ENCODE peak calls at places on chromosomes 13 and 19, in ten cellular contexts. J is stomach, X is erythroblast, H is uterus, B is right lobe of liver, M is heart left ventricle, Z is A549, L is GM12891, S is IMR-90, W is esophagus squamous epithelium. A is an unnamed sample.
A peak's percentile ranks its signal among the peaks of the same experiment; 100 is the strongest.

GRCh38 chr19:4391701-4392543 is 8.4 kb downstream of the SH3GL1 start:
- DNase-seq in Z (no peak), X (no peak), M (peak; percentile 68), J (no peak), W (no peak), S (peak; percentile 91), L (no peak), B (peak; percentile 56), H (peak; percentile 76), A (no peak)

GRCh38 chr19:43425567-43426392 is 11.1 kb downstream of the TEX101 start:
- DNase-seq in S (peak; percentile 18), X (no peak), B (peak; percentile 55), M (no peak), L (no peak), J (peak; percentile 90), Z (peak; percentile 35), W (no peak), H (no peak), A (no peak)

GRCh38 chr19:33108161-33108560 is 23.8 kb upstream of the WDR88 start:
- DNase-seq in Z (no peak), X (no peak), L (no peak), M (no peak), J (no peak), H (no peak), S (no peak), B (no peak), W (no peak), A (no peak)

GRCh38 chr13:103067751-103068563 is 1.7 kb upstream of the SLC10A2 start:
- DNase-seq in X (no peak), Z (no peak), M (no peak), W (no peak), L (no peak), B (no peak), J (no peak), S (no peak), H (no peak), A (no peak)

GRCh38 chr19:5255602-5256231 is 84.9 kb downstream of the PTPRS start:
- DNase-seq in H (no peak), S (no peak), Z (no peak), J (no peak), X (no peak), B (no peak), W (no peak), M (no peak), L (no peak), A (no peak)

GRCh38 chr19:18197941-18198340 is 4.9 kb downstream of the MPV17L2 start:
- DNase-seq in Z (no peak), H (no peak), M (no peak), X (no peak), L (no peak), W (no peak), J (no peak), S (no peak), B (no peak), A (no peak)

GRCh38 chr13:44331446-44331845 is 42.2 kb upstream of the SERP2 start:
- DNase-seq in S (no peak), H (no peak), J (no peak), B (no peak), Z (no peak), W (no peak), L (no peak), X (peak; percentile 23), M (no peak), A (no peak)

GRCh38 chr13:51619614-51620013 is 35.4 kb downstream of the WDFY2 start:
- DNase-seq in B (no peak), L (no peak), M (no peak), H (no peak), Z (no peak), W (no peak), S (peak; percentile 85), X (no peak), J (no peak), A (no peak)

DNA sequence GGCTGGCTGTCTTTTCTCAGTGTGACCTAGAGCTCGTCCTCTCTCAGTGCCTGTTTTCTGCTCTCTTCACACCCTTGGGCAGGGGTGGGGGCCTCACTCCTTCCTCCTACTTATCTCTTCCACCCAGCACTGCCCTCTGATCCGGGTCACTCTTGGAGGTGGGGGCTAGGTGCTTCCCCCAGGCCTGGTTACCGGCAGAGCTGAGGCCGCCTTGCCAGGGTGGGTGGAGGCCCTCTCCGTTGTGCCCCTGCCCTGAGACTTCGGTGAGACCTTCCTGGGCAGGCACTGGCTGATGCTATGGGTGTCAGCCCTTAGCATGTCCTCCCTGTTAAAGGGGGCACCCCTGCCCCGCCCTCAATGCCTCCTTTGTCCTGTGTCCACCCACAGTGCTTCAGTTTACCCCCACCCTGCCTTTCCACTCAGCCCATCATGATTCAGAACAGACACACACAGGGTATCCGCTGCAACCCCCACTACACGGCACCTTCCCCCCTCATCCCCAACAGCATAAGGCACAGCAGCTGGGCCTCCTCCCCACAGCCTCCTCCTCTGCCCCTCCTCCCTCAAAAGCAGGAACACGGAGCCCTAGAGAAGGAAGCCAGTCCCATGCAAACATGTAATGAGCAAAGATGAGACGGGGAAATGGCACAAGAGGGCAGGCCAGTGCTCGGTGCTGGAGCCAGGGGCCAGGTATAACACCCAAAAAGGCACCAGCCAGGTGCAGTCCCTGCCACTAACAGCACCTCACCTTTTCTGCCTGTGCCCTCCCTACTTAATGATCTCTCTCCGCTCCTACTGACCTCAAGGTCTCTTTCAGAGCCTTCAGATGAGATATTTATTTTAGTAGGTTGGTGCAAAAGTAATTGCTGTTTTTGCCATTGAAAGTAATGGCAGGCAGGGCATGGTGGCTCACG is 9.8 kb downstream of the ZGLP1 start:
- DNase-seq in B (no peak), Z (no peak), J (no peak), M (no peak), S (no peak), H (no peak), L (no peak), W (no peak), X (peak; percentile 91), A (no peak)
- TF ChIP-seq POLR2A in B (no peak), Z (no peak), J (no peak), M (no peak), S (no peak), H (no peak), L (no peak), W (no peak), X (peak; percentile 53), A (no peak)

DNA sequence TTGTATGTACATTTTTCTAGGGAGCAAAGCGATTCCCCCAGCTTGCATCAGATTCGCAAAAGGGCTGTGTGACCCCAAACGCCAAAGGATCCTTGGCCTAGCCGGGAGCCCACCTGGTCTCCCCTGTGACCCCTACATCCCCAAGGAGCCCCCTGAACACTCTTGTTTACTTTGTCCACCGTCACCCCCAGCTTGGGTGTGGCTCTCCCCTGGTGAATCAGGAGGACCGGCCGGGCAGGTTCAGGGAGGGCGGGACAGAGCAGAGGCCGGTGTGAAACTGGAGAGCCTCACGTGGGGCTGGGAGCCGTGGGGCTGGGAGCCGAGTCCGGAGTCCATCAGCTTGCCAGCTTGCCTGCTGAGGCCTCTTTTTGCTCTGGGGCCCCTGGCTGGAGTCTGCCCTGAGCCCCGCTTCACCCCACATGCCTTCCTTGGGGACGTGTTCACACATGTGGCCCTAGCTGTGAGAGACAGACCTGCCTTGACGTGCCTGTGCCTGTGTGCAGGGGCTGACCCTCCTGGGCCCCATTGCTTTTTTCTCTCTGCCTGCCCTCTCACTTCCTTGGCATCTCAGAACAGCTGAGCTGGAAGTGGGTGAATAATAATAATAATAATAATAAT is 2.0 kb downstream of the ITPKC start:
- DNase-seq in Z (peak; percentile 68), B (peak; percentile 95), L (no peak), M (no peak), W (no peak), S (peak; percentile 40), H (peak; percentile 51), X (peak; percentile 57), J (peak; percentile 92), A (peak; percentile 95)
- TF ChIP-seq POLR2A in Z (peak; percentile 30), B (no peak), L (no peak), M (peak; percentile 22), W (peak; percentile 59), S (peak; percentile 51), H (no peak), X (no peak), J (no peak), A (no peak)

DNA sequence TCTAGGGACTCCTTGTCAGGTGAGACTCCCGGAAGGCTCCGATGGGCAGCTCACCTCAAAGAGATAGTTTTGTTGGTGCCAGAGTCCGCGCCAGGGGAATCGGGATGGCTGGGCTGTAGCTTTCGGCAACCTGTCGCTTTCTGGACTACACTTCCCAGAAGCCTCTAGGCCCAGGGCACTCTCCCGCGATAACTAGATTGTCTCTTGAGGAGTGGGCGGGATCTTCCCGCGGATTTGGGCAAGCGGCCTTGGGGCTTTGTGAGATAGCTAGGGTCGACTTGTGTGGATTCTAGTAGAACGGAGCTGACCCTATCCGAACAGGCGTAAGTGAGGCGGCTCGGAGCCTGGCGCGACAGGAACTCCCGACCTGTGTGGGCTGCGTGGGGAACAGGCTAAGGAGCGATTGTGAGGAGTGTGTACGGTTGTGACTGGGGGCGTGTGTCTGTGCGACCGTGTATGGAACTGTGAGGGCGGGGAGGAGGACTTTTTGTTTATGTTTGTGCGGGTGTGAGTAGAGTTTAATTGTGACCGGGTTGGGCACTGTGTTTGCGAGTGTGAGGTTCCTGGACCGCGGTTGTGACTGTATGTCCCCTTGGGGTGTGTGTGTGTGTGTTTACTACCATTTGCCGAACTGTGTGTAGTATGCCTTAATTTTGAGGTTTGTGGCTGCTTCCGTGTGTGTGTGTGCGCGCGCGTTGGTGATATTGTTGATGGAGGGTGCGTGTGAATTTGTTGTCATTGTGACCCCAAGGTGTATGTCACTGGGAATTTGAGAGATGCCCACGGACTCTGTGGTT is at the start of gene ZNF345:
- DNase-seq in W (peak; percentile 67), L (peak; percentile 25), M (peak; percentile 93), S (peak; percentile 94), H (peak; percentile 93), B (peak; percentile 92), X (peak; percentile 94), J (peak; percentile 90), Z (peak; percentile 82), A (peak; percentile 97)
- TF ChIP-seq POLR2A in W (no peak), L (peak; percentile 47), M (peak; percentile 47), S (peak; percentile 45), H (peak; percentile 40), B (no peak), X (peak; percentile 66), J (no peak), Z (no peak), A (no peak)

GRCh38 chr19:55603115-55603514 is 2.3 kb upstream of the ZNF865 start:
- DNase-seq in Z (no peak), L (no peak), W (no peak), S (no peak), H (no peak), X (no peak), B (no peak), J (no peak), M (no peak), A (no peak)

GRCh38 chr19:55599468-55600335 is at the start of the genes FIZ1 and ZNF524:
- DNase-seq in B (peak; percentile 98), W (peak; percentile 88), H (peak; percentile 99), J (peak; percentile 99), L (peak; percentile 86), M (peak; percentile 99), X (peak; percentile 98), Z (peak; percentile 99), S (peak; percentile 98), A (peak; percentile 100)

GRCh38 chr19:55602104-55603001 is 2.3 kb downstream of the ZNF524 start:
- DNase-seq in H (no peak), M (no peak), S (no peak), X (no peak), B (peak; percentile 49), J (no peak), W (no peak), L (no peak), Z (no peak), A (no peak)

GRCh38 chr19:55600336-55601028 is 394 bp downstream of the ZNF524 start:
- DNase-seq in Z (no peak), H (no peak), B (no peak), X (peak; percentile 86), S (peak; percentile 54), W (peak; percentile 67), J (no peak), L (peak; percentile 64), M (peak; percentile 83), A (peak; percentile 91)

DNA sequence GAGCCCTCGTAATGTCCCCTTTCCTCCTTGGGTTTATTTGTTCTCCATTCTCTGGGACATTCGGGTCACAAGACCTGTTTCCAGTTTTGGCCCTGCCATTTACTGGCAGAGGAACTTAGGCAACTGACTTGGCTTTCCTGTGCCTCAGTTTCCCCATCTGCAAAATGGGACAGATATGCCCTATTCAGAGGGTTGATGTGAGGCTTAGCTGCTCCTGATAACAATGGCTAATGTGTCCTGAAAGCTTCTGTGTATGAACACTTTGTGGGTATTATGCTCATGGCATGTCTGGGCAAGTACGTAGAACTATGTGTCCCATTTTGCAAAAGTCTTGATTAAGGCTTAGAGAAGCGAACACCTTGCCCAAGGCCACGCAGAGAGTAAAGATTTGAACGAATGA is 1.0 kb downstream of the ZNF524 start:
- DNase-seq in W (no peak), L (no peak), S (no peak), J (no peak), Z (no peak), H (no peak), X (peak; percentile 53), M (no peak), B (no peak), A (no peak)
- TF ChIP-seq POLR2A in W (no peak), L (no peak), S (no peak), J (no peak), Z (no peak), H (no peak), X (no peak), M (no peak), B (no peak), A (no peak)

A was measured in lower leg skin.